ENCODE peak calls at places on chromosome 21, in nine cellular contexts. D is WERI-Rb-1, P is EL, G is NAMALWA, E is SW480, Q is kidney tubule cell, R is caudate nucleus, Z is tibial artery, A is Daoy. F is an unnamed sample.

GRCh38 chr21:38402795-38403194 is 95.5 kb downstream of the ERG start:
- DNase-seq in D (no peak), P (no peak), G (no peak), E (no peak), Q (no peak), R (no peak), Z (no peak), A (no peak), F (no peak)

GRCh38 chr21:41987310-41987709 is 22.9 kb downstream of the ZBTB21 start:
- DNase-seq in D (no peak), P (no peak), G (no peak), E (no peak), Q (no peak), R (no peak), Z (no peak), A (no peak), F (no peak)

GRCh38 chr21:33070921-33071877 is 1.3 kb downstream of the OLIG1 start:
- DNase-seq in D (peak), P (peak), G (no peak), E (no peak), Q (peak), R (no peak), Z (no peak), A (peak), F (no peak)

GRCh38 chr21:45152265-45152746 is 77.9 kb downstream of the ADARB1 start:
- DNase-seq in D (peak), P (no peak), G (no peak), E (no peak), Q (no peak), R (no peak), Z (no peak), A (peak), F (no peak)

GRCh38 chr21:21101911-21102310 is 103.7 kb downstream of the NCAM2 start:
- DNase-seq in D (peak), P (peak), G (peak), E (peak), Q (peak), R (no peak), Z (no peak), A (peak), F (peak)

GRCh38 chr21:44498965-44499560 is 40.9 kb downstream of the KRTAP10-1 start:
- DNase-seq in D (no peak), P (no peak), G (no peak), E (no peak), Q (no peak), R (no peak), Z (no peak), A (no peak), F (no peak)

GRCh38 chr21:35882791-35883240 is 177.5 kb downstream of the SETD4 start:
- DNase-seq in D (no peak), P (peak), G (no peak), E (peak), Q (peak), R (no peak), Z (no peak), A (peak), F (no peak)

GRCh38 chr21:44626262-44626661 is 631 bp upstream of the KRTAP10-9 start:
- DNase-seq in D (no peak), P (no peak), G (no peak), E (no peak), Q (no peak), R (no peak), Z (no peak), A (no peak), F (no peak)

GRCh38 chr21:38965241-38965640 is 159.5 kb downstream of the ETS2 start:
- DNase-seq in D (no peak), P (peak), G (no peak), E (no peak), Q (peak), R (no peak), Z (no peak), A (no peak), F (no peak)

GRCh38 chr21:44521301-44521927 is 18.6 kb downstream of the KRTAP10-1 start:
- DNase-seq in D (peak), P (no peak), G (no peak), E (no peak), Q (no peak), R (no peak), Z (peak), A (no peak), F (no peak)

GRCh38 chr21:36965720-36966065 is 776 bp downstream of the HLCS start:
- DNase-seq in D (no peak), P (no peak), G (no peak), E (no peak), Q (no peak), R (no peak), Z (no peak), A (no peak), F (no peak)

GRCh38 chr21:17793675-17794123 is 25.5 kb downstream of the C21orf91 start:
- DNase-seq in D (no peak), P (peak), G (peak), E (no peak), Q (peak), R (no peak), Z (no peak), A (peak), F (no peak)

F was measured in occipital lobe.